ENCODE peak calls at places on chromosomes 16 and 17, in six cellular contexts. N is A549, R is gastrocnemius medialis, W is heart left ventricle, E is ovary, M is esophagus squamous epithelium. G is an unnamed sample.

GRCh38 chr17:57696050-57696449 is 49.0 kb downstream of the CCDC182 start:
- DNase-seq in E (no peak), R (no peak), M (no peak), N (no peak), W (no peak), G (peak; percentile 60)

GRCh38 chr17:66576473-66576872 is 258.4 kb upstream of the CACNG5 start:
- DNase-seq in E (no peak), N (no peak), W (no peak), M (no peak), R (no peak), G (no peak)

GRCh38 chr17:59572301-59572924 is 7.0 kb downstream of the DHX40 start:
- DNase-seq in W (no peak), N (no peak), E (no peak), M (no peak), R (no peak), G (no peak)

GRCh38 chr16:89442588-89442987 is 47.8 kb downstream of the ANKRD11 start:
- DNase-seq in N (no peak), R (no peak), M (no peak), W (no peak), E (no peak), G (no peak)

GRCh38 chr16:75494696-75495601 is at the start of gene CHST6:
- DNase-seq in E (no peak), M (no peak), R (no peak), W (peak; percentile 75), N (no peak), G (no peak)

GRCh38 chr16:450800-451512 is 25.5 kb downstream of the RAB11FIP3 start:
- DNase-seq in W (no peak), M (no peak), R (no peak), E (no peak), N (no peak), G (no peak)

GRCh38 chr17:48071654-48072053 is 23.5 kb downstream of the NFE2L1 start:
- DNase-seq in R (no peak), W (no peak), N (no peak), M (no peak), E (no peak), G (no peak)

GRCh38 chr17:32264140-32264799 is 1.4 kb upstream of the RHBDL3 start:
- DNase-seq in R (no peak), E (no peak), M (no peak), N (peak; percentile 56), W (no peak), G (no peak)

GRCh38 chr17:47864791-47865216 is 13.8 kb upstream of the SP6 start:
- DNase-seq in N (no peak), M (no peak), R (no peak), W (no peak), E (no peak), G (no peak)

GRCh38 chr17:4375039-4375748 is 8.7 kb upstream of the UBE2G1 start:
- DNase-seq in M (no peak), W (peak; percentile 10), E (no peak), N (no peak), R (no peak), G (no peak)

GRCh38 chr17:36931697-36932382 is 5.4 kb upstream of the LHX1 start:
- DNase-seq in E (no peak), M (no peak), N (no peak), W (no peak), R (no peak), G (no peak)

GRCh38 chr17:33929181-33929724 is 325.8 kb upstream of the CCL2 start:
- DNase-seq in M (no peak), E (no peak), N (no peak), R (no peak), W (no peak), G (no peak)

GRCh38 chr16:54690710-54691109 is 240.0 kb upstream of the IRX5 start:
- DNase-seq in M (no peak), R (no peak), W (no peak), N (no peak), E (no peak), G (no peak)

GRCh38 chr16:83109736-83110135 is 483.0 kb downstream of the CDH13 start:
- DNase-seq in M (no peak), R (no peak), N (no peak), W (no peak), E (no peak), G (no peak)

GRCh38 chr16:87407511-87408112 is 15.5 kb downstream of the MAP1LC3B start:
- DNase-seq in M (no peak), N (no peak), E (peak; percentile 67), R (peak; percentile 26), W (no peak), G (no peak)

GRCh38 chr17:43908111-43908721 is 880 bp upstream of the MPP2 start:
- DNase-seq in W (peak; percentile 77), R (peak; percentile 29), E (peak; percentile 61), N (peak; percentile 77), M (no peak), G (peak; percentile 95)

GRCh38 chr17:68613739-68614298 is 12.7 kb upstream of the FAM20A start:
- DNase-seq in R (no peak), W (no peak), N (peak; percentile 21), E (no peak), M (no peak), G (no peak)

GRCh38 chr16:72042157-72042660 is 12.1 kb upstream of the HP start:
- DNase-seq in N (no peak), R (peak; percentile 81), E (no peak), M (no peak), W (no peak), G (no peak)

GRCh38 chr16:56576585-56577299 is 11.9 kb downstream of the MT4 start:
- DNase-seq in M (peak; percentile 6), W (peak; percentile 84), E (peak; percentile 47), N (peak; percentile 41), R (peak; percentile 38), G (no peak)

GRCh38 chr16:53504161-53504663 is 1.2 kb upstream of the AKTIP start:
- DNase-seq in M (no peak), R (peak; percentile 12), W (peak; percentile 68), E (peak; percentile 66), N (no peak), G (peak; percentile 92)

GRCh38 chr16:84105286-84105815 is 11.4 kb downstream of the MBTPS1 start:
- DNase-seq in E (no peak), M (no peak), N (no peak), W (no peak), R (no peak), G (no peak)

GRCh38 chr16:84482001-84482891 is 22.2 kb downstream of the MEAK7 start:
- DNase-seq in E (no peak), W (peak; percentile 42), M (no peak), N (no peak), R (no peak), G (no peak)

GRCh38 chr16:56608043-56608875 is at the start of gene MT2A:
- DNase-seq in R (peak; percentile 94), W (peak; percentile 96), E (peak; percentile 90), N (peak; percentile 92), M (peak; percentile 62), G (peak; percentile 98)

GRCh38 chr16:56667581-56668571 is at the start of gene MT1G:
- DNase-seq in M (no peak), E (no peak), N (no peak), W (peak; percentile 84), R (no peak), G (no peak)

GRCh38 chr16:23557779-23558330 is 328 bp downstream of the UBFD1 start:
- DNase-seq in R (peak; percentile 21), N (no peak), E (no peak), W (no peak), M (no peak), G (no peak)

GRCh38 chr17:12596961-12597360 is 68.7 kb upstream of the MYOCD start:
- DNase-seq in W (no peak), N (no peak), R (no peak), E (no peak), M (no peak), G (no peak)

DNA sequence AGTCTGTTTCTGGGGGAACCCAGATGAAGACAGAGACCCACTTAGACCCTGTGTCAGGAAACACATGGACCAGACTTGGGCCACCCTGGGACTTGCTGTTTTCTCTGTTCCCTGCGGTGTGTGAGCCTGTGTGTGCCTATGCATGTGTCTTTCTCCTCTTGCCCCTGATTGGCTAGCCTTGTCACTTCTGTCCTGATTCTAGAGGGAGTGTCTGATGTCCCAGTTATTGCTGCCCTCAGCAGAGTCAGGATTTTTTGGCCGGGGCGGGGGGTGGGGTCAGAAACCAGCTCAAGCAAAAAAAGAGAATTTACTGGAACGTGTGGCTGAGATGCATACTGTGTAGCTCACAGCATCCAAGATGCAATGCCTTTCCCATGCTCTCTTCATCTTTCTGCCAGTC is 30.5 kb downstream of the PLCG2 start:
- DNase-seq in N (no peak), R (no peak), W (no peak), E (no peak), M (no peak), G (no peak)
- H3K4me3 ChIP-seq in N (no peak overlapping the region), R (no peak overlapping the region), W (no peak overlapping the region), E (no peak overlapping the region), M (no peak overlapping the region), G (no peak overlapping the region)

DNA sequence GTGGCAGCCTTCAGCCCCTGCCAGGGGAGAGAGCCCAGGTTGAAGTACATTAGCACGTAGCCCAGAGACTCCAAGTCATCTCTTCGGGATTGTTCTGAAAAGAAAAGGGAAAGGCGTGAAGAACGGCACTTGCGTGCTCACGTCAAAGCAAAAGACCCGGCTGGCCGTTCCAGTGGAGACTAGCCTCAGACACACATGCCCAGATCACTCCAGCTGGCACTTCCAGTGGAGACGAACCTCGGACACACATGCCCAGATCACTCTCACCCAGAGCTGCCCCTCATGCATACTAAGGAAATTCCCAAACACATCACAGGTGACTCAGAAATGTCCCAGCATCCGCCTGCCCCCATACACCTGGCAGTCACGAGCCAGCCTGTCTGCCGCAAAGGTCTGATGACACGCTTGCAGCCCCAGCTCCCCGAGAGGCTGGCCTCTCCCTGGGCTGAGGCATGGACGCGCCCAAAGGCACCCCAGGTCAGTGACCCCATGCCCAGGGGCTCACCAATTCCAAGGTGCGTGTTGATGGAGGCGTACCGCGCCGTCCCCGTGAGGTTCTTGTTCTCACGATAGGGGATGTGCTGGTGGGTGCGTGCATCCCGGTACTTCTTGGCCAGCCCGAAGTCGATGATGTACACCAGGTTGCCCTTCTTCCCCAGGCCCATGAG is 20.9 kb downstream of the CSNK1D start:
- DNase-seq in R (no peak), N (no peak), W (peak; percentile 44), E (no peak), M (no peak), G (no peak)
- TF ChIP-seq POLR2A in R (no peak), N (no peak), W (no peak), E (no peak), M (no peak), G (no peak)

DNA sequence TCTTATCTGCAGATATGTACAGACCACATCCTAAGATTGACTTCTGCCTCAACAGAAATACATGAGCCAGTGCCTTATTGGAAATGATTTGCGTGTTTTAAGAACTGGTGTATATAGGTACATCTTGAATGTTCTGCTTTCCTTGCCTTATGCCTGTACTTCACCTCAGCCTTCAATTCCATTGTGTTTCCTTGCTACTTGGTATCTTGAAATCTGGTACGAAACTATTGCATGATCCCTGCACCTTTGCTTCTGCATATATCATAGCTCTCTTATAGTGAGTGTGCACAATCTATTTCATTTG is 1.5 kb downstream of the ATF7IP2 start:
- DNase-seq in N (no peak), E (no peak), R (no peak), W (no peak), M (no peak), G (no peak)
- H3K4me3 ChIP-seq in N (peak overlapping the region; percentile 65), E (no peak overlapping the region), R (no peak overlapping the region), W (peak overlapping the region; percentile 66), M (no peak overlapping the region), G (no peak overlapping the region)

GRCh38 chr16:21652451-21652850 is at the start of gene IGSF6:
- DNase-seq in N (no peak), W (no peak), E (no peak), M (no peak), R (no peak), G (no peak)
- TF ChIP-seq POLR2A in N (no peak), W (no peak), E (no peak), M (no peak), R (no peak), G (no peak)

G was measured in esophagus muscularis mucosa.